ENCODE peak calls at places on chromosome 15, in eight cellular contexts. Q is CD4-positive, alpha-beta T cell; L is neural progenitor cell; P is HCT116; J is BE2C; F is BJ; V is cardiac muscle cell; W is HepG2. H is an unnamed sample.

GRCh38 chr15:78859971-78860733 is 12.5 kb upstream of the MORF4L1 start:
- DNase-seq in L (peak), V (peak), Q (peak), J (peak), P (peak), W (peak), F (no peak), H (peak)

GRCh38 chr15:89179966-89180875 is 41.2 kb downstream of the RLBP1 start:
- DNase-seq in V (peak), P (no peak), Q (no peak), W (no peak), F (peak), J (no peak), L (no peak), H (no peak)

GRCh38 chr15:88701561-88702095 is 62.8 kb downstream of the ISG20 start:
- DNase-seq in L (peak), J (no peak), P (peak), Q (peak), W (peak), F (no peak), V (peak), H (peak)

GRCh38 chr15:23647421-23648375 is at the start of gene MAGEL2:
- DNase-seq in V (peak), L (peak), F (no peak), J (no peak), W (no peak), Q (no peak), P (no peak), H (no peak)

GRCh38 chr15:90362936-90363212 is 10.8 kb downstream of the ZNF774 start:
- DNase-seq in L (no peak), F (peak), J (no peak), W (no peak), Q (no peak), V (peak), P (no peak), H (no peak)

GRCh38 chr15:82978438-82978837 is 7.6 kb upstream of the RAMAC start:
- DNase-seq in V (no peak), L (no peak), W (no peak), J (no peak), P (no peak), Q (no peak), F (no peak), H (no peak)

GRCh38 chr15:90231028-90232017 is 2.4 kb downstream of the CIB1 start:
- DNase-seq in V (no peak), Q (peak), L (no peak), W (no peak), P (no peak), J (no peak), F (no peak), H (no peak)

GRCh38 chr15:20355256-20355868 is 186.2 kb downstream of the GOLGA6L6 start:
- DNase-seq in Q (no peak), P (no peak), L (no peak), J (no peak), F (no peak), W (no peak), V (no peak), H (no peak)

GRCh38 chr15:94383706-94384105 is 152.3 kb downstream of the MCTP2 start:
- DNase-seq in V (no peak), F (no peak), P (no peak), J (no peak), L (no peak), Q (no peak), W (no peak), H (no peak)

GRCh38 chr15:63565784-63566183 is 31.4 kb upstream of the FBXL22 start:
- DNase-seq in P (no peak), L (no peak), Q (no peak), V (no peak), F (no peak), W (no peak), J (no peak), H (no peak)

GRCh38 chr15:97902140-97902780 is 58.2 kb upstream of the ARRDC4 start:
- DNase-seq in F (peak), Q (no peak), W (no peak), J (no peak), L (no peak), V (peak), P (no peak), H (no peak)

GRCh38 chr15:86855307-86855706 is 775.6 kb downstream of the AGBL1 start:
- DNase-seq in J (no peak), F (no peak), L (no peak), P (no peak), W (no peak), V (no peak), Q (no peak), H (no peak)

GRCh38 chr15:83504365-83504764 is 57.2 kb downstream of the SH3GL3 start:
- DNase-seq in W (no peak), Q (no peak), P (no peak), J (no peak), L (no peak), F (no peak), V (peak), H (no peak)

GRCh38 chr15:76235186-76235826 is 76.0 kb downstream of the ETFA start:
- DNase-seq in V (peak), W (peak), Q (no peak), P (peak), J (no peak), L (peak), F (peak), H (no peak)

GRCh38 chr15:35182841-35183479 is 97.9 kb upstream of the NANOGP8 start:
- DNase-seq in P (no peak), L (peak), V (no peak), F (no peak), Q (no peak), J (no peak), W (no peak), H (no peak)

GRCh38 chr15:40963201-40963600 is 9.9 kb downstream of the CHAC1 start:
- DNase-seq in L (no peak), F (no peak), J (no peak), V (no peak), Q (no peak), P (no peak), W (no peak), H (no peak)
- TF ChIP-seq CTCF in L (no peak), F (no peak), J (no peak), V (no peak), Q (no peak), P (no peak), W (no peak), H (no peak)

DNA sequence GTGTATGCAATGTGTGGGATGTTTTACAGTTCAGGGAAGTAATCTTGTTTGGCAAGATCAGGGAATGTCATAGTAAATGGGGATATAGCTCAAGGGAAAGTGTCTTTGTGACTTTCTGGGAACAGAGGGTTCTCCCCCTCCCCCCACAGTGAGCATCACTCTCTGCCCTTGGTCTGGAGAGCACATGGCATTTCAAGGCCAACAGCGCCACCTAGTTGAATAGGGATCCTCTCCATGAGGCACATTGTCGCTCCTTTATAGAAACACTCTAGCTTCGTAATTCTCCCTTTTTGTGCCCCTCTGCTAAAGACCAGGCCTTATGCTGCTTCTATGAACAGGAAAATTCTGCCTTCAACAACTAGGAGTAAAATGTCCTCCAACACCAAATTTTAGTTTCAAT is 37.1 kb upstream of the ARNT2 start:
- DNase-seq in P (peak), V (peak), Q (no peak), F (no peak), W (peak), L (peak), J (peak), H (peak)
- TF ChIP-seq CTCF in P (peak), V (peak), Q (no peak), F (peak), W (peak), L (peak), J (peak), H (peak)

GRCh38 chr15:25508369-25509002 is 69.7 kb upstream of the UBE3A start:
- DNase-seq in F (no peak), V (peak), L (peak), P (peak), J (no peak), Q (no peak), W (peak), H (no peak)
- TF ChIP-seq CTCF in F (peak), V (peak), L (peak), P (no peak), J (peak), Q (peak), W (peak), H (no peak)

GRCh38 chr15:60374628-60375081 is 23.1 kb downstream of the ANXA2 start:
- DNase-seq in V (peak), L (peak), F (peak), P (peak), J (peak), Q (no peak), W (peak), H (peak)
- TF ChIP-seq CTCF in V (no peak), L (no peak), F (no peak), P (no peak), J (no peak), Q (no peak), W (no peak), H (no peak)

DNA sequence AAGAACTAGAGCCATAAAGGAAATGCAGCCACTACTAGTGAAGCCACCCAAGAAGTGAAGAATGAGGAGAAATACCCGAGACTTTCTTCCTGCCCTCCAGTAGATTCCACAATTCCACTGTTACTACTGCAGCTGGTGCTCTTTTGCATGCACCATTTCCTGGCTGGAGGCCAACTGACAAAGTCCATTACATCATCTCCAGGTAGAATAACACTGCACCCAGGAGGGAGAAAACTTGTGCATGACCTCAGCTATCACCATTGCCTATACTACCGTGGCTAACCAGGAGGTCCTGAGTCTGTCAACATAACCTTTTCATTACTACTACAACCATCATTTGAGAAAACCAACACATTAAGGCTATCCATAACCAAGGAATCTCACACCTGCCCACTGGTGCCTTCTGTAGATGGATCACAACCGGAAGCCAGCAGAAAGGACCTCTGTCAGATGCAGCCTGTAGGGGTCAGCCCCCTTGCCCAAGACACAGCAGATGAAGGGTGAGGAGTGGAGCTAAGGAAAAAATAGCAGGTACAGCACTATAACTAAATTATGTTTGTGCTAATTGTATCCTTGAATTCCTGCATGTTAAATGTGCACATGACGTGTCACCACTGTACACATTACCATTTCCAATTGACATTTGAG is 200.8 kb upstream of the C2CD4B start:
- DNase-seq in Q (no peak), F (no peak), W (peak), V (no peak), P (no peak), L (no peak), J (peak), H (peak)
- TF ChIP-seq CTCF in Q (no peak), F (no peak), W (no peak), V (no peak), P (no peak), L (no peak), J (no peak), H (no peak)

GRCh38 chr15:96585634-96586386 is 255.3 kb downstream of the NR2F2 start:
- DNase-seq in L (peak), J (no peak), V (peak), F (peak), W (no peak), P (no peak), Q (no peak), H (no peak)
- TF ChIP-seq CTCF in L (peak), J (peak), V (peak), F (peak), W (no peak), P (peak), Q (no peak), H (peak)

DNA sequence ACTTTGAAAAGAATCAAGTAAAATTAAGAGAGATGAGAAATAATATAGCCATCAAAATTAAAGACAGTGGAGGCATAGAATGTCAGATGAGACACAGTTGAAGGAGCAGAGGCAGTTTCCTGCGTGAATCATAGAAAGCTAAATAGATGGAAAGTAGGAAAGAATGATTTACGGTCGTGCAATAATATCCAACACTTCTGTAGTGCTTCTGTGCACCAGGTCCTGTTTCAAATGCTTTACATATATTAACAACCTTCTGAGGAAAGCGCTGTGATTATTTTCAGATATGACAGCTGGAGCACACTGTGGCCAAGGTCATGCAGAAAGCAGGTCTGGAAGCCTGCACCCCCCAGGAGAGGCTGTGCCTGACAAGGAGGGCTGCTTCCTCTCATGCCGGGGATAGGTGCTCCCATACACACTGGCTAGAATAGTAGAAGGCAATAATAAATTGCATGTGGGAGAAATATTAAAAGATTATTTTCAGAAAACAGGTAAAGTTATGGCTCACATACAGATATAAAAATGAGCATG is 104.5 kb downstream of the CHRNA7 start:
- DNase-seq in Q (no peak), P (no peak), J (no peak), W (no peak), L (no peak), F (no peak), V (no peak), H (no peak)
- TF ChIP-seq CTCF in Q (no peak), P (no peak), J (no peak), W (no peak), L (no peak), F (no peak), V (no peak), H (no peak)

GRCh38 chr15:72766025-72766424 is 17.5 kb downstream of the ADPGK start:
- DNase-seq in Q (no peak), V (no peak), P (no peak), L (no peak), F (no peak), J (no peak), W (no peak), H (no peak)

GRCh38 chr15:72774696-72775383 is 8.7 kb downstream of the ADPGK start:
- DNase-seq in Q (no peak), W (no peak), L (no peak), P (no peak), J (no peak), V (no peak), F (no peak), H (no peak)

GRCh38 chr15:72771329-72771725 is 12.2 kb downstream of the ADPGK start:
- DNase-seq in W (no peak), F (no peak), J (no peak), L (peak), P (no peak), V (no peak), Q (no peak), H (no peak)

GRCh38 chr15:72766780-72767179 is 16.8 kb downstream of the ADPGK start:
- DNase-seq in L (no peak), P (no peak), J (no peak), F (no peak), Q (no peak), W (no peak), V (no peak), H (no peak)

DNA sequence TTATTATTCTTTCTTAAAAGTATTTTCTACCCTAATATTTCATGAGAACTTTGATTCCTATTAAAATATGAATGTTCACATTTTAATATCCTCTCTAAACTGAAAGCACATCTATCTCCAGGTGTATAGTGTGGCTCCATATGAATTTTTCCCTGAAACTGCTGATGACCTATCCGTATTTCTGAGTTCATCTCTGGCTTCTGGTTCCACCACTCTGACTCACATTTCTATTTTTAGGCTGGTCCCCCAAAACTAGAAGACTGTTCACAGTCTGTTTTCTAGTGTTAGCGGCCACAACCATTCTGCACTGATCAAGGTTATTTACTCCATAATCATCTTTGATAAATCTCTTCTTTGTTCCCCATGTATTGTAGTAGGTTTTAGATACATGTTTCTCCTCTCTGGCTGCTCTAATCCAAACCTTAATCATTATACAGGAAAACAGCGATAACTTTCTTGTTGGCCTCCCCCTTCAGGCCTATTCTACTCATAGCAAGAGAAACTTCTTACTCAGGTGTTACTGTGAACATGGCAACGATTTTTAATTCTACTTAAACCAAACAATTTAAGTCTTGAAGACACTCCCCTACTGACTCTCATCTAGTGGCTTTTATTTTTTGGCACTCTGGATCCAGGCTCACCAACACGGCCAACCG is 12.8 kb downstream of the ADPGK start:
- DNase-seq in F (no peak), Q (no peak), P (no peak), J (no peak), W (no peak), V (no peak), L (no peak), H (no peak)
- TF ChIP-seq CTCF in F (peak), Q (no peak), P (no peak), J (peak), W (no peak), V (peak), L (peak), H (no peak)

GRCh38 chr15:84633311-84634227 is 20.5 kb downstream of the WDR73 start:
- DNase-seq in W (peak), P (no peak), V (peak), F (no peak), J (peak), L (peak), Q (peak), H (peak)
- TF ChIP-seq CTCF in W (no peak), P (no peak), V (no peak), F (no peak), J (no peak), L (no peak), Q (no peak), H (no peak)

DNA sequence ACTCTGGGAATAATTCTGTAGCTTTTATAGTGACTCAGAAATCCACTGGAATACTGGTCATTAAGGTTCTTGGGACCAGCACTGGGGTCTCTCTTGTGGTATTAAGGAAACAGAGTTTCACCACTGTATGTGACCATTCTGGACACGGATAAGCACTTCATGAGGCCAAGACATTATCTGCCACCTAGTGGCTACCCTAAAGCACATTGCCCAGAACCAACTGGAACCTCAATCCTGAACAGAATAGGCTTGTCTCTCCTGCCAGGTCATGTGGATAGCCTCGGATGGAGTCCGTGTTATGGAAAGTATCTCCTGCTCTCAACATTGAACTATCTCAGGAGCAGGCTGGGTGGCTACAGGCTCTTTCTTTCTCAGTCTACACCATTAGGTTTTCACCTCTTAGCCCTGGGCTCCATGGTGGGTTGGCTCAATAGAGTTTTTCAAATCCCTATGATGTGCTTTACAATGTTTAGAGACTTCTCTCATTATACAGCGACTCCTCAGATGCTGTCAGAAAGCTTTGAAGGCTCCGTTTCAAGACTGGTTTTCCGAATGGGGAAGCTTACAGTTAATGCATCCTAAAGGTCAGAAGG is 167.6 kb upstream of the ST8SIA2 start:
- DNase-seq in F (no peak), Q (no peak), J (peak), W (peak), L (peak), V (peak), P (peak), H (peak)
- TF ChIP-seq CTCF in F (peak), Q (no peak), J (peak), W (peak), L (peak), V (peak), P (peak), H (peak)

H was measured in Calu3.